ENCODE peak calls at places on chromosome 14, in five cellular contexts. Y, D, K, M and G are unnamed samples.

GRCh38 chr14:76603713-76604112 is 157.6 kb upstream of the VASH1 start:
- DNase-seq in Y (no peak), D (no peak), K (no peak), M (no peak), G (no peak)

GRCh38 chr14:29028973-29029582 is 262.5 kb downstream of the FOXG1 start:
- DNase-seq in Y (no peak), D (no peak), M (peak; percentile 57), K (no peak), G (no peak)

GRCh38 chr14:25050494-25051170 is 685 bp upstream of the STXBP6 start:
- DNase-seq in D (peak; percentile 24), Y (no peak), M (peak; percentile 66), K (no peak), G (no peak)

GRCh38 chr14:98462908-98463307 is 809.1 kb downstream of the BCL11B start:
- DNase-seq in K (no peak), Y (no peak), M (no peak), D (no peak), G (no peak)

GRCh38 chr14:64870160-64870559 is 9.5 kb downstream of the SPTB start:
- DNase-seq in M (no peak), D (no peak), K (no peak), Y (no peak), G (no peak)

GRCh38 chr14:64673748-64674147 is 30.5 kb upstream of the PLEKHG3 start:
- DNase-seq in K (no peak), M (no peak), Y (no peak), D (no peak), G (peak; percentile 57)

GRCh38 chr14:27228053-27228452 is 630.2 kb upstream of the NOVA1 start:
- DNase-seq in M (no peak), Y (no peak), D (no peak), K (no peak), G (no peak)

GRCh38 chr14:72855913-72856312 is 38.0 kb downstream of the DPF3 start:
- DNase-seq in M (peak; percentile 44), Y (no peak), K (no peak), D (no peak), G (peak; percentile 53)

GRCh38 chr14:68145539-68145938 is 326.0 kb downstream of the RAD51B start:
- DNase-seq in D (no peak), Y (no peak), M (no peak), K (no peak), G (no peak)

GRCh38 chr14:44438936-44439335 is 68.1 kb downstream of the FSCB start:
- DNase-seq in D (no peak), M (no peak), K (no peak), Y (no peak), G (no peak)

GRCh38 chr14:59254911-59255545 is 66.6 kb downstream of the DAAM1 start:
- DNase-seq in K (peak; percentile 34), D (no peak), Y (no peak), M (peak; percentile 66), G (peak; percentile 13)

GRCh38 chr14:96270565-96271420 is 14.8 kb downstream of the BDKRB1 start:
- DNase-seq in D (no peak), M (no peak), Y (no peak), K (no peak), G (no peak)

GRCh38 chr14:64812412-64812811 is 67.3 kb downstream of the SPTB start:
- DNase-seq in K (no peak), M (no peak), D (no peak), Y (no peak), G (peak; percentile 37)

GRCh38 chr14:77206261-77206824 is 24.7 kb downstream of the TMEM63C start:
- DNase-seq in Y (no peak), M (no peak), D (no peak), K (no peak), G (no peak)

GRCh38 chr14:55160989-55161388 is 30.4 kb downstream of the DLGAP5 start:
- DNase-seq in D (no peak), Y (no peak), K (no peak), M (peak; percentile 72), G (peak; percentile 26)

GRCh38 chr14:66965831-66966230 is 223.4 kb upstream of the GARIN2 start:
- DNase-seq in D (no peak), K (no peak), Y (no peak), M (peak; percentile 14), G (no peak)

GRCh38 chr14:40119321-40119720 is 687.1 kb upstream of the FBXO33 start:
- DNase-seq in K (no peak), M (peak; percentile 4), Y (no peak), D (no peak), G (no peak)

GRCh38 chr14:70045715-70046535 is 142.8 kb downstream of the SLC8A3 start:
- DNase-seq in D (peak; percentile 65), M (peak; percentile 70), Y (peak; percentile 6), K (peak; percentile 80), G (peak; percentile 60)

GRCh38 chr14:82362452-82362851 is 828.8 kb upstream of the SEL1L start:
- DNase-seq in D (no peak), K (no peak), M (no peak), Y (no peak), G (no peak)

GRCh38 chr14:82366803-82367202 is 833.1 kb upstream of the SEL1L start:
- DNase-seq in K (no peak), Y (no peak), M (no peak), D (no peak), G (no peak)
- TF ChIP-seq CTCF in K (no peak), Y (no peak), M (no peak), D (no peak), G (no peak)

GRCh38 chr14:49975286-49975685 is 82.4 kb downstream of the ARF6 start:
- DNase-seq in D (no peak), K (peak; percentile 69), Y (no peak), M (peak; percentile 95), G (no peak)
- H3K4me3 ChIP-seq in D (no peak overlapping the region), K (no peak overlapping the region), Y (no peak overlapping the region), M (no peak overlapping the region), G (no peak overlapping the region)

GRCh38 chr14:104305511-104306449 is 167.4 kb downstream of the KIF26A start:
- DNase-seq in Y (no peak), K (no peak), D (no peak), M (no peak), G (no peak)
- TF ChIP-seq CTCF in Y (no peak), K (no peak), D (no peak), M (no peak), G (no peak)

DNA sequence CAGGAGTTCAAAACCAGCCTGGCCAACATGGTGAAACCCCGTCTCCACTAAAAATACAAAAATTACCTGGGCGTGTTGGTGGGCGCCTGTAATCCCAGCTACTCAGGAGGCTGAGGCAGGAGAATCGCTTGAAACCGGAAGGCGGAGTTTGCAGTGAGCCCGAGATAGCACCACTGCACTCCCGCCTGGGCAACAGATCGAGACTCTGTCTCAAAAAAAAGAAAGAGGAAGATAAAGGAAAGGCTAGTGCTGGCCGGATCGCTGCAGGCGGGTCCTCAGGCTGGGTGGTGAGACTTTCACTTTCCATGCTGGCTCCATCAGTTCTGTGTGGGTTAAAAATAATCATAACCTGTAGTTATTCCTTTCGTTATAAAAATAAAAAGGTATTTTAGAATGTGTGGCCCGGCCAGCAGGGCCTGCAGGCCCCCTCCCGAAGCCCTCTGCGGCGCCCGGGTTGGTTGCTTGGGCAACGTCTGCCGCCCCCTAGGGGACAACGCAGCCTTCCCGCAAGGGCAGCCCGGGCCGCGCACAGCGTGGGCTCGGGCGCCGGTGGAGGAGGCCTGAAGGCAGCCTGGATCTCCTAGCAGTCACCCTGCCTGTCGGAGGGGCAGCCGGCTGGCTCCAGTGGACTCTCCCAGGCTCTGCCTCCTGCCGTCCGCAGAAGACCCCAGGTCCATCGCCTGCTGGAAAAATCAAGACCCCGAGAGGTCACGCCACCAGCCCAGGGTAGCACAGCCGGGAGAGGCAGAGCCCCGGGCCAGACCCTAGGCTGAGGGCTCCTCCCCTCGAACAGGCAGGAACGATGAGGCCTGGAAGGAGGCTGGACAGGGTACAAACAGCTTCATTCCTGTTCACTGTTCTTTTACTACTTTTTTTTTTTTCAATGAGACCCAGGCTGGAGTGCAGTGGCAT is 5.0 kb upstream of the SLC25A47 start:
- DNase-seq in Y (no peak), D (peak; percentile 49), K (peak; percentile 81), M (peak; percentile 69), G (peak; percentile 78)
- H3K4me3 ChIP-seq in Y (peak overlapping the region; percentile 35), D (peak overlapping the region; percentile 12), K (peak overlapping the region; percentile 39), M (peak overlapping the region; percentile 42), G (peak overlapping the region; percentile 46)

DNA sequence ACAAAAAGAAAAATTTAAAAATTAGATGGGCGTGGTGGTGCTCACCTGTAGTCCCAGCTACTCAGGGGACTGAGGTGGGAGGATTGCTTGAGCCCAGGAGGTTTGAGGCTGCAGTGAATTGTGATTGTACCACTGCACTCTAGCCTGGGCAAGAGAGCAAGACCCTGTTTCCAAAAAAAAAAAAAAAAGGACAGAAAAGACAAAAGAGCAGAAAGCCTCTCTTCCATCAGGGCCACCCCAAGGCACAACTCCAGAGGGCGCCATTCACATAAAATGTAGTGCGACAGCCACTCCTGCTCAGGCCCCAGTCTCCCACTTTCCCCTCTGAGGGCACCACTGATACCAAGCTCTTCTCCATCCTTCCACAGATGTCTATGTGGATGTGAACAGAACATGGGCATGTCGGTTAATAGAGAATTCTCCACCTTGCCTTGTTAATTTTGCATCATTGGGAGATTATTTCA is 41.8 kb downstream of the DGLUCY start:
- DNase-seq in M (no peak), K (no peak), D (no peak), Y (no peak), G (no peak)
- TF ChIP-seq CTCF in M (no peak), K (no peak), D (no peak), Y (no peak), G (no peak)

DNA sequence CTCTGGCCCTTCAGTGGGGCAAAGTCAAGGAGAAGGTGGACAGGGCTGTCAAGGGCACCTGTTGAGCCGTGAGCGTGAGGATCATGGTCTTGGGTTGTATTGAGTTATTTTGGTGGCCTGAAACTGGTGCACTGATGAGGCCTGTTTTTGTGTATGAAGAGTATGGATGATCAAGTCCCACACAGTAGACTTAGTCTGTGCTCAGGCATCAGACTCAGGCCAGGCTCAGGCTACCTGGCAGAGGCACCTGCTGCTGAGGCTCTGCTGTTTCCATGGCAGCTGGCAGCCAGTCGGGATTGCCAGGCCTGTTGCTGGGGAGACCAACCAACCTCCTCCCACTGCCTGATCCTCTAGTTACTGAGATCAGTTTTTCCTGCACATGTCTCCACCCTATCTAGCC is 5.2 kb downstream of the JPH4 start:
- DNase-seq in Y (no peak), M (no peak), D (no peak), K (no peak), G (no peak)
- H3K4me3 ChIP-seq in Y (no peak overlapping the region), M (no peak overlapping the region), D (no peak overlapping the region), K (no peak overlapping the region), G (no peak overlapping the region)